ENCODE peak calls at places on chromosomes 1 and 21, in eight cellular contexts. One of them, this sample, is unnamed.

GRCh38 chr1:43872280-43872679 is 61.3 kb upstream of the ARTN start:
- DNase-seq in uterus: no peak
- DNase-seq in cardiac fibroblast: no peak
- DNase-seq in esophagus squamous epithelium: no peak
- DNase-seq in Caco-2: no peak
- DNase-seq in GM12864: no peak
- DNase-seq in lower leg skin: no peak
- DNase-seq in PC-3: peak
- DNase-seq in this sample: no peak

GRCh38 chr1:13702425-13703127 is 2.6 kb downstream of the PRDM2 start:
- DNase-seq in uterus: no peak
- DNase-seq in cardiac fibroblast: no peak
- DNase-seq in esophagus squamous epithelium: no peak
- DNase-seq in Caco-2: no peak
- DNase-seq in GM12864: peak
- DNase-seq in lower leg skin: no peak
- DNase-seq in PC-3: no peak
- DNase-seq in this sample: no peak

GRCh38 chr1:192732787-192733186 is 76.1 kb upstream of the RGS2 start:
- DNase-seq in uterus: no peak
- DNase-seq in cardiac fibroblast: no peak
- DNase-seq in esophagus squamous epithelium: no peak
- DNase-seq in Caco-2: peak
- DNase-seq in GM12864: no peak
- DNase-seq in lower leg skin: no peak
- DNase-seq in PC-3: peak
- DNase-seq in this sample: no peak

GRCh38 chr1:21272540-21272939 is 17.7 kb downstream of the ECE1 start:
- DNase-seq in uterus: peak
- DNase-seq in cardiac fibroblast: no peak
- DNase-seq in esophagus squamous epithelium: no peak
- DNase-seq in Caco-2: no peak
- DNase-seq in GM12864: no peak
- DNase-seq in lower leg skin: no peak
- DNase-seq in PC-3: no peak
- DNase-seq in this sample: no peak

GRCh38 chr1:209030454-209031167 is 552.9 kb upstream of the CAMK1G start:
- DNase-seq in uterus: no peak
- DNase-seq in cardiac fibroblast: no peak
- DNase-seq in esophagus squamous epithelium: no peak
- DNase-seq in Caco-2: no peak
- DNase-seq in GM12864: no peak
- DNase-seq in lower leg skin: no peak
- DNase-seq in PC-3: no peak
- DNase-seq in this sample: no peak

GRCh38 chr1:157147906-157148717 is 9.9 kb upstream of the ETV3 start:
- DNase-seq in uterus: no peak
- DNase-seq in cardiac fibroblast: peak
- DNase-seq in esophagus squamous epithelium: no peak
- DNase-seq in Caco-2: no peak
- DNase-seq in GM12864: no peak
- DNase-seq in lower leg skin: no peak
- DNase-seq in PC-3: peak
- DNase-seq in this sample: no peak

GRCh38 chr1:196515904-196516303 is 92.3 kb downstream of the KCNT2 start:
- DNase-seq in uterus: no peak
- DNase-seq in cardiac fibroblast: no peak
- DNase-seq in esophagus squamous epithelium: no peak
- DNase-seq in Caco-2: no peak
- DNase-seq in GM12864: no peak
- DNase-seq in lower leg skin: no peak
- DNase-seq in PC-3: no peak
- DNase-seq in this sample: peak

GRCh38 chr1:40122865-40123264 is 25.8 kb upstream of the PPT1 start:
- DNase-seq in uterus: no peak
- DNase-seq in cardiac fibroblast: no peak
- DNase-seq in esophagus squamous epithelium: no peak
- DNase-seq in Caco-2: no peak
- DNase-seq in GM12864: no peak
- DNase-seq in lower leg skin: no peak
- DNase-seq in PC-3: no peak
- DNase-seq in this sample: no peak

GRCh38 chr1:215631040-215631439 is 63.9 kb downstream of the KCTD3 start:
- DNase-seq in uterus: no peak
- DNase-seq in cardiac fibroblast: no peak
- DNase-seq in esophagus squamous epithelium: no peak
- DNase-seq in Caco-2: no peak
- DNase-seq in GM12864: no peak
- DNase-seq in lower leg skin: no peak
- DNase-seq in PC-3: no peak
- DNase-seq in this sample: no peak

GRCh38 chr1:42806171-42806570 is 10.8 kb upstream of the ERMAP start:
- DNase-seq in uterus: no peak
- DNase-seq in cardiac fibroblast: no peak
- DNase-seq in esophagus squamous epithelium: no peak
- DNase-seq in Caco-2: no peak
- DNase-seq in GM12864: no peak
- DNase-seq in lower leg skin: no peak
- DNase-seq in PC-3: no peak
- DNase-seq in this sample: no peak

GRCh38 chr1:59136541-59137335 is 160.2 kb upstream of the FGGY start:
- DNase-seq in uterus: no peak
- DNase-seq in cardiac fibroblast: peak
- DNase-seq in esophagus squamous epithelium: no peak
- DNase-seq in Caco-2: no peak
- DNase-seq in GM12864: no peak
- DNase-seq in lower leg skin: no peak
- DNase-seq in PC-3: no peak
- DNase-seq in this sample: no peak

GRCh38 chr1:63821650-63822049 is 47.8 kb downstream of the ROR1 start:
- DNase-seq in uterus: peak
- DNase-seq in cardiac fibroblast: peak
- DNase-seq in esophagus squamous epithelium: no peak
- DNase-seq in Caco-2: no peak
- DNase-seq in GM12864: no peak
- DNase-seq in lower leg skin: no peak
- DNase-seq in PC-3: peak
- DNase-seq in this sample: no peak

GRCh38 chr1:65429806-65430205 is 9.3 kb downstream of the LEPR start:
- DNase-seq in uterus: no peak
- DNase-seq in cardiac fibroblast: peak
- DNase-seq in esophagus squamous epithelium: no peak
- DNase-seq in Caco-2: no peak
- DNase-seq in GM12864: no peak
- DNase-seq in lower leg skin: no peak
- DNase-seq in PC-3: peak
- DNase-seq in this sample: no peak

GRCh38 chr1:5976231-5976630 is 16.0 kb downstream of the NPHP4 start:
- DNase-seq in uterus: no peak
- DNase-seq in cardiac fibroblast: no peak
- DNase-seq in esophagus squamous epithelium: no peak
- DNase-seq in Caco-2: no peak
- DNase-seq in GM12864: no peak
- DNase-seq in lower leg skin: no peak
- DNase-seq in PC-3: no peak
- DNase-seq in this sample: no peak

GRCh38 chr1:74771913-74772515 is 39.1 kb downstream of the TYW3 start:
- DNase-seq in uterus: no peak
- DNase-seq in cardiac fibroblast: peak
- DNase-seq in esophagus squamous epithelium: no peak
- DNase-seq in Caco-2: peak
- DNase-seq in GM12864: peak
- DNase-seq in lower leg skin: no peak
- DNase-seq in PC-3: peak
- DNase-seq in this sample: no peak

GRCh38 chr1:222417264-222417663 is 130.6 kb downstream of the HHIPL2 start:
- DNase-seq in uterus: no peak
- DNase-seq in cardiac fibroblast: no peak
- DNase-seq in esophagus squamous epithelium: no peak
- DNase-seq in Caco-2: no peak
- DNase-seq in GM12864: no peak
- DNase-seq in lower leg skin: no peak
- DNase-seq in PC-3: no peak
- DNase-seq in this sample: no peak

GRCh38 chr1:166261511-166261910 is 94.7 kb upstream of the FAM78B start:
- DNase-seq in uterus: no peak
- DNase-seq in cardiac fibroblast: no peak
- DNase-seq in esophagus squamous epithelium: no peak
- DNase-seq in Caco-2: no peak
- DNase-seq in GM12864: no peak
- DNase-seq in lower leg skin: no peak
- DNase-seq in PC-3: no peak
- DNase-seq in this sample: no peak
- TF ChIP-seq CTCF in uterus: no peak
- TF ChIP-seq CTCF in cardiac fibroblast: no peak
- TF ChIP-seq CTCF in esophagus squamous epithelium: no peak
- TF ChIP-seq CTCF in Caco-2: no peak
- TF ChIP-seq CTCF in GM12864: no peak
- TF ChIP-seq CTCF in lower leg skin: no peak
- TF ChIP-seq CTCF in PC-3: no peak
- TF ChIP-seq CTCF in this sample: no peak

DNA sequence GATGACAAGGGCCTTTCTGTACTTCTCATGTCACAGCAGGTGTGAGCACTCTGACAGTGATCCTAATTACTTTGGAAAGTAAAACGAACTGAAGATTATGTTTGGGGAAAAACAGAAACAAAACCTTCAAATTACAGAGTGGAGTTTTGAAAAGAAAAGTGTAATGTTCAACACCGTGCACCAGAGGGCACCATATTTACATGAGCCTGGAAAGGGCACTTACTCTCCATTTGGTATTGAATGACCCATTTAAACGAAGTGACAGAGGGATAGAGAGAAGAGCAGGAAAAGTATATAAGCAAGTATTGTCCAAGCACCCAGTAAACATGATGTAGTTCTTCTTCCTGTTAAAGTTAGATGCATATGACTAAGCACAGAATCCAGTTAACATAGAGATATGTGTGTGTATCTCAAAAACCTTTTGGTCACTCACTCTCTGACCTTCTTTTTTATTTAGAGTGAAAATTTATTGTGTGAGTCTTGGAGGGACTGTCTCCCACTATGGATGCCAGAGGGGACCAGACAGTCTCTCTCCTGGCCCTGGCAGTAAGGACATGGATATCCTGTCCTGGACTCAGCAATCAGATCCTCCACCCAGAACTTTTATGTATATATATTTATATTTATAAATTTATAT is 3.8 kb upstream of the RGSL1 start:
- DNase-seq in uterus: no peak
- DNase-seq in cardiac fibroblast: peak
- DNase-seq in esophagus squamous epithelium: no peak
- DNase-seq in Caco-2: peak
- DNase-seq in GM12864: peak
- DNase-seq in lower leg skin: no peak
- DNase-seq in PC-3: peak
- DNase-seq in this sample: no peak
- TF ChIP-seq CTCF in uterus: no peak
- TF ChIP-seq CTCF in cardiac fibroblast: peak
- TF ChIP-seq CTCF in esophagus squamous epithelium: peak
- TF ChIP-seq CTCF in Caco-2: peak
- TF ChIP-seq CTCF in GM12864: peak
- TF ChIP-seq CTCF in lower leg skin: no peak
- TF ChIP-seq CTCF in PC-3: peak
- TF ChIP-seq CTCF in this sample: peak

GRCh38 chr1:225808136-225808535 is 1.8 kb upstream of the EPHX1 start:
- DNase-seq in uterus: no peak
- DNase-seq in cardiac fibroblast: no peak
- DNase-seq in esophagus squamous epithelium: no peak
- DNase-seq in Caco-2: no peak
- DNase-seq in GM12864: no peak
- DNase-seq in lower leg skin: no peak
- DNase-seq in PC-3: no peak
- DNase-seq in this sample: no peak

GRCh38 chr1:225813250-225813964 is 3.5 kb downstream of the EPHX1 start:
- DNase-seq in uterus: peak
- DNase-seq in cardiac fibroblast: peak
- DNase-seq in esophagus squamous epithelium: no peak
- DNase-seq in Caco-2: peak
- DNase-seq in GM12864: no peak
- DNase-seq in lower leg skin: peak
- DNase-seq in PC-3: peak
- DNase-seq in this sample: no peak

GRCh38 chr1:225812488-225813249 is 2.7 kb downstream of the EPHX1 start:
- DNase-seq in uterus: no peak
- DNase-seq in cardiac fibroblast: peak
- DNase-seq in esophagus squamous epithelium: no peak
- DNase-seq in Caco-2: no peak
- DNase-seq in GM12864: no peak
- DNase-seq in lower leg skin: no peak
- DNase-seq in PC-3: no peak
- DNase-seq in this sample: no peak

GRCh38 chr1:225811622-225812487 is 1.9 kb downstream of the EPHX1 start:
- DNase-seq in uterus: no peak
- DNase-seq in cardiac fibroblast: peak
- DNase-seq in esophagus squamous epithelium: no peak
- DNase-seq in Caco-2: peak
- DNase-seq in GM12864: no peak
- DNase-seq in lower leg skin: no peak
- DNase-seq in PC-3: peak
- DNase-seq in this sample: no peak

GRCh38 chr1:225809842-225810578 is at the start of gene EPHX1:
- DNase-seq in uterus: peak
- DNase-seq in cardiac fibroblast: peak
- DNase-seq in esophagus squamous epithelium: no peak
- DNase-seq in Caco-2: peak
- DNase-seq in GM12864: peak
- DNase-seq in lower leg skin: peak
- DNase-seq in PC-3: peak
- DNase-seq in this sample: peak
- TF ChIP-seq CTCF in uterus: no peak
- TF ChIP-seq CTCF in cardiac fibroblast: peak
- TF ChIP-seq CTCF in esophagus squamous epithelium: peak
- TF ChIP-seq CTCF in Caco-2: peak
- TF ChIP-seq CTCF in GM12864: peak
- TF ChIP-seq CTCF in lower leg skin: no peak
- TF ChIP-seq CTCF in PC-3: no peak
- TF ChIP-seq CTCF in this sample: peak

DNA sequence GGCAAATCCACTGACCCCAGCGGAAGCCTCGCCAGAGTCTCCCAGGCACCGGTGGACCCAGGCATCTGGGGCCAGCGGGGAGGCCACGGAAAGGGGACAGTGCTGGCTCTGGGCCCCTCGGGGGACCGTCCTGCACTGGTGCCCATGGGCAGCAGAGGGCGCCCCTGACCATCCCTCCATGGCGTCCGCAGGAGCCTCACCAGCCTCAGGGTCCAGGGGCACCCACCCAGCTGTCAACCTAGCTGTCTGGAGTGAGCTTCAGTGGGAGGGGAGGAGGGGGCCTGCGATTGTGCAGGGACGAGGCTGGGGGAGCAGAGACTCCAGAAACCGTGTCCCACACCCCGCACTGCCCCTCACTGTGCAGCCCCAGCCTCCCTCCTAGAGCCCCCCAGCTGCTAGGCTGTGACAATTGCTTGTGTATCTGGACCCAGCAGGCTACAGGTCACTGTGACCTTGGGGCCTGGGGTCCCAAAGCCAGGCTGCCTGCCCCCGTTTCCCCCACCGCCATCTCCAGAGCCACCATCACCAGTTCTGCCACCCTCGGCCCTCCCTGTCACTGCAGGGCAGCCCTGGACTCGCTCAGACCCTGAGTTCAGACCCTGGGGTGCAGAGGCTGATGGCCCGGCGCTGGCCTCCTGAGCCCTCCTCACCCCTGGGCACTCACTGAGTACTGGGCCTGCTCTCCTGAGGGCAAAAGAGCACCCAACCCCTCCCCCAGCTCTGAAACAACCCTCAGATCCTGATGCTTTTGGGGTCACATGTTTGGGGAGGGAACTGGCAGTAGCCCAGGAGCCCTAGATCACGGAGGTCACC is 10.7 kb upstream of the COL6A1 start:
- DNase-seq in uterus: peak
- DNase-seq in cardiac fibroblast: peak
- DNase-seq in esophagus squamous epithelium: no peak
- DNase-seq in Caco-2: peak
- DNase-seq in GM12864: no peak
- DNase-seq in lower leg skin: no peak
- DNase-seq in PC-3: peak
- DNase-seq in this sample: no peak
- TF ChIP-seq CTCF in uterus: peak
- TF ChIP-seq CTCF in cardiac fibroblast: peak
- TF ChIP-seq CTCF in esophagus squamous epithelium: peak
- TF ChIP-seq CTCF in Caco-2: peak
- TF ChIP-seq CTCF in GM12864: peak
- TF ChIP-seq CTCF in lower leg skin: no peak
- TF ChIP-seq CTCF in PC-3: peak
- TF ChIP-seq CTCF in this sample: peak

This sample was measured in osteocyte.